ENCODE peak calls at places on chromosomes 13 and 19, in seven cellular contexts. D is activated T-cell treated with anti-CD3 and anti-CD28 coated beads for 48 hours; G is NCI-H748 treated with DMSO at 0.1 percent for 48 hours; V is effector CD4-positive, alpha-beta T cell; K is HT1080; F is GM04504; T is neural crest cell. C is an unnamed sample.

GRCh38 chr19:9323557-9323918 is 441 bp upstream of the ZNF559 start:
- DNase-seq in T (no peak), D (peak), V (no peak), F (peak), G (peak), K (peak), C (peak)

GRCh38 chr13:45162821-45163220 is 38.0 kb downstream of the KCTD4 start:
- DNase-seq in V (no peak), T (no peak), D (no peak), K (peak), G (no peak), F (peak), C (peak)

GRCh38 chr19:35076657-35077056 is 35.1 kb downstream of the HPN start:
- DNase-seq in K (no peak), T (no peak), D (no peak), G (no peak), V (no peak), F (no peak), C (no peak)

GRCh38 chr19:1269478-1270167 is 491 bp downstream of the CIRBP start:
- DNase-seq in T (peak), F (peak), G (no peak), K (peak), V (peak), D (peak), C (peak)

GRCh38 chr13:21322988-21323387 is 136.1 kb downstream of the ZDHHC20 start:
- DNase-seq in G (no peak), V (no peak), F (no peak), T (no peak), D (no peak), K (no peak), C (no peak)

GRCh38 chr19:29761575-29762225 is 46.6 kb upstream of the C19orf12 start:
- DNase-seq in G (no peak), T (no peak), F (no peak), K (no peak), D (no peak), V (no peak), C (no peak)

GRCh38 chr19:29260477-29261317 is 47.7 kb upstream of the UQCRFS1 start:
- DNase-seq in T (peak), K (peak), G (peak), V (no peak), D (peak), F (no peak), C (peak)

GRCh38 chr19:12990447-12990846 is 4.8 kb upstream of the NFIX start:
- DNase-seq in V (no peak), G (no peak), F (no peak), K (no peak), D (no peak), T (no peak), C (no peak)

GRCh38 chr13:26075498-26075897 is 23.7 kb upstream of the SHISA2 start:
- DNase-seq in T (no peak), G (peak), F (no peak), K (no peak), V (no peak), D (no peak), C (peak)

GRCh38 chr13:112782433-112783010 is 92.7 kb downstream of the ATP11A start:
- DNase-seq in T (no peak), V (no peak), K (no peak), G (no peak), F (no peak), D (no peak), C (no peak)

GRCh38 chr13:36778083-36778671 is 40.8 kb upstream of the RFXAP start:
- DNase-seq in D (no peak), K (peak), F (no peak), G (no peak), T (no peak), V (no peak), C (peak)

GRCh38 chr13:92224052-92224821 is 825.8 kb downstream of the GPC5 start:
- DNase-seq in F (peak), V (no peak), D (no peak), K (peak), G (no peak), T (no peak), C (peak)

GRCh38 chr13:30725331-30726085 is 9.8 kb upstream of the ALOX5AP start:
- DNase-seq in T (no peak), V (no peak), D (no peak), G (no peak), F (no peak), K (no peak), C (peak)

GRCh38 chr19:55699221-55699620 is 24.2 kb downstream of the EPN1 start:
- DNase-seq in D (no peak), K (no peak), G (no peak), F (no peak), T (no peak), V (no peak), C (no peak)

GRCh38 chr13:33096886-33097610 is 80.8 kb downstream of the KL start:
- DNase-seq in G (no peak), V (no peak), K (no peak), D (no peak), F (no peak), T (no peak), C (no peak)

GRCh38 chr19:29255006-29255405 is 42.1 kb upstream of the UQCRFS1 start:
- DNase-seq in K (no peak), V (no peak), F (no peak), D (no peak), T (no peak), G (no peak), C (no peak)

GRCh38 chr19:6047741-6048231 is 62.5 kb downstream of the RFX2 start:
- DNase-seq in T (peak), G (peak), V (no peak), D (no peak), F (no peak), K (peak), C (peak)

GRCh38 chr19:778910-779653 is 18.2 kb upstream of the PTBP1 start:
- DNase-seq in K (peak), D (no peak), V (no peak), G (no peak), T (no peak), F (peak), C (peak)

GRCh38 chr19:2477732-2478191 is 1.8 kb downstream of the GADD45B start:
- DNase-seq in G (no peak), F (no peak), T (no peak), K (peak), V (peak), D (no peak), C (peak)

GRCh38 chr13:84279166-84279565 is 396.9 kb upstream of the SLITRK1 start:
- DNase-seq in F (no peak), T (no peak), D (no peak), G (no peak), V (no peak), K (no peak), C (peak)

GRCh38 chr19:10808937-10809655 is 26.9 kb downstream of the TMED1 start:
- DNase-seq in G (no peak), V (no peak), F (no peak), T (no peak), K (peak), D (no peak), C (peak)

GRCh38 chr19:16919496-16919895 is 30.7 kb downstream of the F2RL3 start:
- DNase-seq in G (no peak), F (no peak), D (no peak), V (no peak), T (no peak), K (no peak), C (no peak)

GRCh38 chr13:77650409-77650808 is 47.1 kb upstream of the SLAIN1 start:
- DNase-seq in G (no peak), V (no peak), K (no peak), T (no peak), F (no peak), D (no peak), C (no peak)

GRCh38 chr19:28908941-28909340 is 304.0 kb downstream of the UQCRFS1 start:
- DNase-seq in F (no peak), T (no peak), K (no peak), V (no peak), D (no peak), G (no peak), C (no peak)

GRCh38 chr13:45592758-45593157 is 22.8 kb downstream of the ERICH6B start:
- DNase-seq in G (no peak), D (no peak), V (no peak), T (no peak), K (no peak), F (no peak), C (no peak)

GRCh38 chr13:80072231-80072630 is 268.7 kb downstream of the SPRY2 start:
- DNase-seq in T (no peak), K (no peak), F (no peak), V (no peak), D (no peak), G (no peak), C (no peak)

GRCh38 chr13:98466634-98467236 is 110.2 kb downstream of the STK24 start:
- DNase-seq in D (peak), V (peak), T (peak), F (no peak), K (peak), G (no peak), C (no peak)